ENCODE peak calls at places on chromosomes 4 and X, in six cellular contexts. M is GM04504; K is BJ; G is stimulated activated CD4-positive, alpha-beta T cell treated with anti-CD3 and anti-CD28 coated beads, Interleukin-15, amount 100 ng/mL, for 24 hours; Y is effector CD8-positive, alpha-beta T cell; U is left kidney. R is an unnamed sample.
A peak's percentile ranks its signal among the peaks of the same experiment; 100 is the strongest.

GRCh38 chrX:7109838-7110793 is 37.4 kb upstream of the STS start:
- DNase-seq in K (no peak), U (peak; percentile 12), G (no peak), Y (no peak), M (no peak), R (no peak)

GRCh38 chr4:152340818-152341217 is 195.1 kb downstream of the FBXW7 start:
- DNase-seq in U (no peak), Y (no peak), M (no peak), G (no peak), K (no peak), R (no peak)

GRCh38 chr4:41381384-41381783 is 124.7 kb downstream of the UCHL1 start:
- DNase-seq in K (no peak), U (no peak), M (no peak), G (no peak), Y (no peak), R (no peak)

GRCh38 chrX:39984191-39984956 is 113.4 kb downstream of the BCOR start:
- DNase-seq in Y (no peak), U (no peak), M (peak; percentile 38), K (no peak), G (no peak), R (peak; percentile 45)

GRCh38 chrX:80022363-80023031 is 7.9 kb downstream of the TBX22 start:
- DNase-seq in Y (no peak), U (peak; percentile 54), K (no peak), M (no peak), G (no peak), R (no peak)

GRCh38 chrX:43580621-43581020 is 75.5 kb upstream of the MAOA start:
- DNase-seq in U (no peak), G (no peak), M (no peak), Y (no peak), K (no peak), R (no peak)

GRCh38 chr4:85869156-85869555 is 394.2 kb downstream of the ARHGAP24 start:
- DNase-seq in Y (no peak), G (no peak), M (no peak), K (no peak), U (peak; percentile 92), R (no peak)

GRCh38 chrX:134377537-134377936 is 82.4 kb upstream of the HPRT1 start:
- DNase-seq in K (no peak), U (peak; percentile 53), M (no peak), G (peak; percentile 31), Y (no peak), R (peak; percentile 9)

GRCh38 chrX:106415276-106415895 is 196.4 kb upstream of the RADX start:
- DNase-seq in K (no peak), Y (no peak), G (peak; percentile 5), M (no peak), U (peak; percentile 42), R (no peak)

GRCh38 chrX:10015711-10016515 is 48.8 kb downstream of the CLDN34 start:
- DNase-seq in U (peak; percentile 64), K (no peak), Y (no peak), G (no peak), M (no peak), R (no peak)

GRCh38 chr4:3317656-3318211 is 24.9 kb downstream of the RGS12 start:
- DNase-seq in K (no peak), G (no peak), Y (no peak), U (no peak), M (no peak), R (no peak)

GRCh38 chr4:7797330-7797729 is 142.3 kb downstream of the AFAP1 start:
- DNase-seq in G (no peak), Y (no peak), U (no peak), M (no peak), K (no peak), R (no peak)

GRCh38 chr4:184310171-184310567 is 92.5 kb upstream of the ENPP6 start:
- DNase-seq in Y (no peak), U (no peak), K (no peak), M (no peak), G (peak; percentile 57), R (no peak)

GRCh38 chrX:108412783-108413182 is 25.4 kb downstream of the COL4A6 start:
- DNase-seq in U (no peak), K (no peak), Y (no peak), M (no peak), G (no peak), R (no peak)

GRCh38 chrX:13411496-13412207 is 91.8 kb upstream of the ATXN3L start:
- DNase-seq in U (no peak), G (no peak), Y (no peak), M (no peak), K (no peak), R (no peak)

GRCh38 chr4:183284965-183285364 is 35.1 kb downstream of the CLDN22 start:
- DNase-seq in M (no peak), K (peak; percentile 59), G (no peak), U (peak; percentile 17), Y (no peak), R (peak; percentile 61)

GRCh38 chr4:76781698-76782595 is 116.0 kb downstream of the SOWAHB start:
- DNase-seq in K (peak; percentile 98), U (no peak), Y (no peak), G (no peak), M (peak; percentile 98), R (peak; percentile 94)

GRCh38 chr4:39446842-39447573 is 11.7 kb downstream of the RPL9 start:
- DNase-seq in Y (peak; percentile 36), K (no peak), M (peak; percentile 13), U (peak; percentile 90), G (peak; percentile 63), R (no peak)

GRCh38 chr4:125096662-125097061 is 218.1 kb upstream of the FAT4 start:
- DNase-seq in Y (no peak), K (no peak), U (no peak), G (no peak), M (no peak), R (no peak)

GRCh38 chr4:128916832-128917231 is 107.3 kb downstream of the JADE1 start:
- DNase-seq in U (no peak), M (no peak), G (no peak), K (no peak), Y (no peak), R (no peak)

GRCh38 chr4:123588631-123589223 is 192.1 kb downstream of the SPRY1 start:
- DNase-seq in M (no peak), G (no peak), Y (no peak), U (peak; percentile 42), K (no peak), R (peak; percentile 35)

GRCh38 chr4:25030283-25031076 is at the start of gene LGI2:
- DNase-seq in Y (no peak), G (peak; percentile 18), U (peak; percentile 82), M (no peak), K (no peak), R (no peak)

GRCh38 chr4:41728571-41728908 is 20.0 kb downstream of the PHOX2B start:
- DNase-seq in M (no peak), K (no peak), G (no peak), Y (no peak), U (no peak), R (no peak)

GRCh38 chr4:129278868-129279267 is 182.9 kb downstream of the C4orf33 start:
- DNase-seq in Y (no peak), U (peak; percentile 10), G (no peak), K (no peak), M (no peak), R (no peak)

GRCh38 chr4:98572697-98573096 is 85.7 kb downstream of the TSPAN5 start:
- DNase-seq in Y (no peak), U (peak; percentile 29), M (no peak), G (no peak), K (peak; percentile 8), R (no peak)

GRCh38 chrX:154403192-154403591 is 5.0 kb downstream of the RPL10 start:
- DNase-seq in K (no peak), Y (no peak), M (no peak), U (no peak), G (no peak), R (no peak)

GRCh38 chrX:129540725-129541184 is 696 bp downstream of the OCRL start:
- DNase-seq in K (no peak), G (peak; percentile 10), U (no peak), Y (no peak), M (no peak), R (no peak)

GRCh38 chrX:132433001-132433400 is 55.8 kb downstream of the MBNL3 start:
- DNase-seq in G (no peak), M (no peak), K (no peak), Y (no peak), U (no peak), R (no peak)

GRCh38 chrX:3066555-3066954 is 25.3 kb downstream of the ARSF start:
- DNase-seq in K (no peak), U (no peak), G (no peak), M (no peak), Y (no peak), R (no peak)

GRCh38 chr4:128583753-128584712 is 225.5 kb upstream of the JADE1 start:
- DNase-seq in Y (no peak), G (no peak), K (no peak), M (no peak), U (no peak), R (no peak)

GRCh38 chrX:649166-649565 is 18.6 kb downstream of the SHOX start:
- DNase-seq in U (no peak), M (no peak), Y (no peak), K (no peak), G (no peak), R (no peak)

GRCh38 chr4:2915789-2916188 is 47.4 kb downstream of the NOP14 start:
- DNase-seq in Y (no peak), G (no peak), M (no peak), U (no peak), K (no peak), R (no peak)

GRCh38 chrX:19673334-19674040 is 158.2 kb upstream of the MAP3K15 start:
- DNase-seq in G (no peak), Y (no peak), K (peak; percentile 64), U (no peak), M (peak; percentile 86), R (peak; percentile 94)

GRCh38 chr4:102717448-102718092 is 43.2 kb downstream of the MANBA start:
- DNase-seq in Y (no peak), G (no peak), K (no peak), U (peak; percentile 49), M (no peak), R (no peak)

GRCh38 chrX:104137496-104137895 is 19.3 kb downstream of the SLC25A53 start:
- DNase-seq in M (no peak), Y (no peak), K (no peak), G (no peak), U (peak; percentile 4), R (no peak)

GRCh38 chr4:56654238-56654632 is 26.9 kb downstream of the HOPX start:
- DNase-seq in U (peak; percentile 53), M (no peak), K (no peak), G (no peak), Y (no peak), R (no peak)

GRCh38 chr4:84568496-84568895 is 14.4 kb upstream of the CDS1 start:
- DNase-seq in G (no peak), K (no peak), U (no peak), M (no peak), Y (no peak), R (no peak)

GRCh38 chr4:25843340-25844097 is 19.3 kb downstream of the SEL1L3 start:
- DNase-seq in U (no peak), Y (no peak), M (no peak), K (no peak), G (no peak), R (no peak)

GRCh38 chr4:7309176-7309575 is 116.8 kb downstream of the SORCS2 start:
- DNase-seq in Y (no peak), G (no peak), K (no peak), U (peak; percentile 76), M (no peak), R (no peak)

GRCh38 chr4:52142816-52143215 is 91.7 kb downstream of the SPATA18 start:
- DNase-seq in U (no peak), Y (no peak), K (no peak), G (no peak), M (no peak), R (no peak)